ENCODE peak calls at places on chromosomes 7 and 10, in five cellular contexts. R is M059J, V is activated T-helper 1 cell treated with Interleukin-2 at 50 U/mL for 16 hours, Q is endodermal cell, T is memory B cell. W is an unnamed sample.

GRCh38 chr7:77757589-77757988 is 40.6 kb downstream of the TMEM60 start:
- DNase-seq in R (no peak), V (no peak), T (no peak), Q (no peak), W (no peak)

GRCh38 chr10:77673515-77674140 is 36.0 kb upstream of the KCNMA1 start:
- DNase-seq in R (no peak), V (no peak), T (no peak), Q (peak), W (no peak)

GRCh38 chr7:142611566-142612250 is 137.6 kb upstream of the PRSS1 start:
- DNase-seq in T (no peak), R (no peak), Q (no peak), V (no peak), W (no peak)

GRCh38 chr7:111126987-111127386 is 36.1 kb downstream of the LRRN3 start:
- DNase-seq in T (no peak), Q (no peak), R (peak), V (no peak), W (peak)

GRCh38 chr10:3563298-3563697 is 221.7 kb downstream of the KLF6 start:
- DNase-seq in T (no peak), V (no peak), R (no peak), Q (no peak), W (no peak)

GRCh38 chr10:75658915-75659314 is 227.5 kb downstream of the LRMDA start:
- DNase-seq in V (no peak), Q (no peak), T (no peak), R (no peak), W (no peak)

GRCh38 chr7:151493083-151493482 is 26.6 kb downstream of the RHEB start:
- DNase-seq in V (no peak), T (no peak), R (no peak), Q (no peak), W (no peak)

GRCh38 chr7:43303740-43304241 is 191.3 kb downstream of the HECW1 start:
- DNase-seq in R (peak), T (no peak), Q (peak), V (no peak), W (no peak)

GRCh38 chr10:103605359-103606156 is 112.1 kb downstream of the NEURL1 start:
- DNase-seq in R (no peak), V (no peak), T (peak), Q (peak), W (peak)

GRCh38 chr7:78220754-78221153 is 422.2 kb downstream of the PHTF2 start:
- DNase-seq in Q (no peak), T (no peak), R (no peak), V (no peak), W (no peak)

GRCh38 chr10:49219248-49219647 is 31.1 kb upstream of the TMEM273 start:
- DNase-seq in Q (no peak), R (no peak), V (no peak), T (no peak), W (no peak)

GRCh38 chr7:100489824-100490223 is 6.1 kb downstream of the NYAP1 start:
- DNase-seq in Q (peak), T (no peak), R (peak), V (no peak), W (peak)

GRCh38 chr10:62019685-62020361 is 118.3 kb downstream of the ARID5B start:
- DNase-seq in V (no peak), R (peak), Q (no peak), T (no peak), W (peak)

GRCh38 chr10:122029503-122030199 is 40.7 kb downstream of the TACC2 start:
- DNase-seq in Q (no peak), V (no peak), T (no peak), R (peak), W (peak)

GRCh38 chr10:129771024-129771423 is 193.1 kb downstream of the EBF3 start:
- DNase-seq in T (no peak), R (no peak), Q (peak), V (no peak), W (no peak)